ENCODE peak calls at places on chromosomes 2 and 18, in ten cellular contexts. A is fibroblast of mammary gland; I is small intestine; E is HCEC 1CT; R is substantia nigra; B is activated naive CD4-positive, alpha-beta T cell; F is cortex of kidney; C is anterior cingulate cortex; J is mucosa of gallbladder; V is NCI-H226. Y is an unnamed sample.

GRCh38 chr2:108101481-108101880 is 115.2 kb downstream of the SLC5A7 start:
- DNase-seq in A (no peak), E (no peak), I (no peak), B (no peak), V (no peak), C (no peak), F (no peak), R (no peak), J (no peak), Y (no peak)

GRCh38 chr2:154189963-154190362 is 318.2 kb downstream of the GALNT13 start:
- DNase-seq in F (no peak), A (no peak), J (no peak), R (no peak), C (no peak), V (no peak), B (no peak), E (no peak), I (no peak), Y (no peak)

GRCh38 chr2:128346811-128347558 is 28.3 kb upstream of the HS6ST1 start:
- DNase-seq in B (no peak), C (no peak), E (no peak), I (no peak), F (no peak), J (no peak), A (no peak), R (no peak), V (no peak), Y (no peak)

GRCh38 chr18:12046751-12047335 is 46.8 kb upstream of the ANKRD62 start:
- DNase-seq in J (no peak), A (no peak), V (no peak), E (no peak), B (no peak), C (no peak), I (no peak), R (no peak), F (no peak), Y (no peak)

GRCh38 chr2:117985092-117985491 is 28.8 kb downstream of the CCDC93 start:
- DNase-seq in B (no peak), F (no peak), C (no peak), V (no peak), I (no peak), J (no peak), R (no peak), A (no peak), E (no peak), Y (no peak)

GRCh38 chr2:232949016-232949415 is 64.0 kb downstream of the NGEF start:
- DNase-seq in I (no peak), B (no peak), E (no peak), A (no peak), F (no peak), J (no peak), R (no peak), V (no peak), C (no peak), Y (no peak)

GRCh38 chr2:1708476-1709334 is 35.6 kb downstream of the PXDN start:
- DNase-seq in V (no peak), A (no peak), B (no peak), J (no peak), E (no peak), C (no peak), I (no peak), R (no peak), F (no peak), Y (no peak)

GRCh38 chr18:55275042-55275897 is 312.7 kb downstream of the TCF4 start:
- DNase-seq in A (peak; percentile 91), V (peak; percentile 30), R (no peak), E (peak; percentile 84), F (no peak), J (no peak), C (no peak), B (no peak), I (peak; percentile 13), Y (no peak)

GRCh38 chr2:43421194-43421593 is 174.6 kb downstream of the THADA start:
- DNase-seq in I (no peak), V (no peak), F (no peak), C (no peak), R (no peak), B (no peak), J (no peak), E (no peak), A (no peak), Y (no peak)

GRCh38 chr2:172249336-172249735 is 146.6 kb upstream of the DLX2 start:
- DNase-seq in J (no peak), A (peak; percentile 64), V (peak; percentile 51), E (peak; percentile 83), B (no peak), R (no peak), C (no peak), I (no peak), F (no peak), Y (no peak)

GRCh38 chr2:222912117-222912516 is 51.3 kb downstream of the ACSL3 start:
- DNase-seq in E (no peak), R (no peak), J (no peak), A (peak; percentile 53), V (no peak), F (no peak), I (no peak), B (no peak), C (no peak), Y (no peak)

GRCh38 chr2:85589982-85590791 is 5.4 kb upstream of the RNF181 start:
- DNase-seq in E (peak; percentile 74), R (no peak), F (no peak), C (no peak), V (peak; percentile 94), B (no peak), A (peak; percentile 97), I (no peak), J (no peak), Y (no peak)

GRCh38 chr18:24734058-24734457 is 273.6 kb downstream of the HRH4 start:
- DNase-seq in A (peak; percentile 40), V (no peak), R (no peak), J (peak; percentile 34), C (peak; percentile 4), I (peak; percentile 10), F (no peak), B (no peak), E (no peak), Y (no peak)

GRCh38 chr2:23600336-23600735 is 215.4 kb downstream of the KLHL29 start:
- DNase-seq in B (no peak), E (no peak), V (no peak), J (no peak), F (no peak), A (peak; percentile 12), R (no peak), C (peak; percentile 16), I (no peak), Y (no peak)

GRCh38 chr18:22505136-22505535 is 87.4 kb upstream of the CTAGE1 start:
- DNase-seq in I (no peak), V (no peak), R (no peak), J (no peak), F (no peak), A (peak; percentile 45), E (peak; percentile 45), B (no peak), C (no peak), Y (no peak)

GRCh38 chr2:241563031-241563507 is 4.5 kb downstream of the BOK start:
- DNase-seq in R (no peak), B (no peak), A (no peak), E (no peak), I (no peak), C (no peak), J (no peak), F (no peak), V (no peak), Y (no peak)

GRCh38 chr2:10568721-10569432 is 120.8 kb upstream of the ODC1 start:
- DNase-seq in J (no peak), B (no peak), A (no peak), R (no peak), F (no peak), C (no peak), I (no peak), V (no peak), E (no peak), Y (no peak)

GRCh38 chr2:157875720-157876065 is 437 bp downstream of the ACVR1 start:
- DNase-seq in C (no peak), E (peak; percentile 51), B (peak; percentile 71), A (no peak), R (no peak), V (no peak), I (peak; percentile 50), F (no peak), J (peak; percentile 36), Y (no peak)

GRCh38 chr2:218806346-218806978 is 24.5 kb downstream of the CYP27A1 start:
- DNase-seq in I (peak; percentile 24), V (peak; percentile 98), E (peak; percentile 96), B (no peak), R (no peak), J (peak; percentile 73), A (peak; percentile 99), F (no peak), C (no peak), Y (no peak)

GRCh38 chr2:10668402-10669012 is 21.3 kb downstream of the NOL10 start:
- DNase-seq in R (no peak), B (no peak), A (peak; percentile 69), I (peak; percentile 70), C (no peak), J (peak; percentile 25), F (no peak), E (peak; percentile 39), V (peak; percentile 12), Y (no peak)

GRCh38 chr2:239983004-239983778 is 42.0 kb downstream of the NDUFA10 start:
- DNase-seq in I (no peak), R (no peak), C (no peak), A (no peak), V (no peak), E (no peak), B (no peak), F (no peak), J (no peak), Y (no peak)

GRCh38 chr2:100702444-100703134 is 117.3 kb upstream of the NPAS2 start:
- DNase-seq in C (no peak), R (no peak), B (no peak), J (no peak), A (no peak), F (no peak), I (no peak), V (no peak), E (no peak), Y (no peak)

GRCh38 chr2:128282246-128282975 is 36.3 kb downstream of the HS6ST1 start:
- DNase-seq in C (no peak), I (no peak), A (no peak), J (no peak), V (no peak), B (no peak), R (no peak), F (no peak), E (no peak), Y (no peak)

GRCh38 chr2:85174943-85175342 is 41.8 kb downstream of the TCF7L1 start:
- DNase-seq in B (no peak), E (no peak), F (no peak), I (no peak), A (no peak), J (no peak), V (no peak), R (no peak), C (no peak), Y (no peak)

GRCh38 chr2:46298522-46299351 is 1.5 kb downstream of the EPAS1 start:
- DNase-seq in F (no peak), E (peak; percentile 69), B (peak; percentile 8), R (no peak), C (no peak), V (peak; percentile 70), A (peak; percentile 54), J (peak; percentile 58), I (peak; percentile 69), Y (no peak)

GRCh38 chr2:191202209-191202721 is 42.9 kb upstream of the MYO1B start:
- DNase-seq in A (peak; percentile 83), R (no peak), F (no peak), E (peak; percentile 90), B (no peak), C (no peak), V (peak; percentile 70), I (no peak), J (no peak), Y (no peak)

GRCh38 chr2:15059870-15060617 is 427.5 kb downstream of the LRATD1 start:
- DNase-seq in F (no peak), R (no peak), E (no peak), I (no peak), V (no peak), C (no peak), J (no peak), A (no peak), B (no peak), Y (no peak)

GRCh38 chr2:176174850-176175728 is 13.4 kb upstream of the HOXD1 start:
- DNase-seq in J (no peak), V (no peak), F (no peak), I (no peak), B (no peak), C (peak; percentile 32), R (peak; percentile 79), A (no peak), E (no peak), Y (peak; percentile 52)